ENCODE peak calls at places on chromosomes 3 and 15, in five cellular contexts. E, N, M, J and A are unnamed samples.

GRCh38 chr3:195908439-195909293 is at the start of gene TNK2:
- DNase-seq in N (peak), J (no peak), E (peak), M (peak), A (no peak)

GRCh38 chr3:106085998-106086397 is 217.2 kb upstream of the CBLB start:
- DNase-seq in J (no peak), N (no peak), M (no peak), E (no peak), A (no peak)

GRCh38 chr15:66233487-66234415 is 19.8 kb downstream of the MEGF11 start:
- DNase-seq in J (no peak), N (no peak), M (peak), E (no peak), A (no peak)

GRCh38 chr3:172101107-172101506 is 61.7 kb downstream of the FNDC3B start:
- DNase-seq in J (no peak), E (no peak), N (no peak), M (no peak), A (no peak)

GRCh38 chr3:53202331-53203015 is 41.5 kb downstream of the PRKCD start:
- DNase-seq in M (no peak), E (no peak), J (no peak), N (no peak), A (no peak)

GRCh38 chr15:58627046-58627445 is 122.5 kb downstream of the ADAM10 start:
- DNase-seq in M (no peak), E (no peak), N (no peak), J (no peak), A (no peak)

GRCh38 chr15:41870689-41871081 is 23.2 kb downstream of the SPTBN5 start:
- DNase-seq in N (no peak), M (no peak), J (peak), E (peak), A (no peak)

GRCh38 chr3:105688821-105689220 is 180.0 kb downstream of the CBLB start:
- DNase-seq in N (no peak), J (no peak), M (no peak), E (no peak), A (no peak)

GRCh38 chr15:96338772-96339661 is 8.5 kb downstream of the NR2F2 start:
- DNase-seq in J (no peak), N (no peak), M (no peak), E (no peak), A (no peak)

GRCh38 chr15:68609618-68610017 is 30.8 kb downstream of the CORO2B start:
- DNase-seq in N (peak), E (no peak), M (peak), J (no peak), A (peak)

GRCh38 chr3:134049676-134050075 is 20.0 kb upstream of the SLCO2A1 start:
- DNase-seq in N (no peak), M (no peak), J (no peak), E (no peak), A (no peak)

GRCh38 chr15:101664303-101664913 is 12.2 kb upstream of the TM2D3 start:
- DNase-seq in M (peak), E (no peak), J (no peak), N (no peak), A (no peak)

GRCh38 chr15:82663186-82663600 is 16.0 kb upstream of the CPEB1 start:
- DNase-seq in E (no peak), M (peak), N (no peak), J (peak), A (no peak)

GRCh38 chr3:12750223-12750622 is 8.8 kb downstream of the TMEM40 start:
- DNase-seq in N (no peak), E (no peak), M (no peak), J (peak), A (no peak)

GRCh38 chr3:96959902-96960596 is 145.7 kb downstream of the EPHA6 start:
- DNase-seq in N (no peak), M (no peak), E (no peak), J (no peak), A (peak)

GRCh38 chr3:72678892-72679291 is 169.4 kb downstream of the SHQ1 start:
- DNase-seq in N (no peak), M (no peak), E (no peak), J (no peak), A (no peak)

DNA sequence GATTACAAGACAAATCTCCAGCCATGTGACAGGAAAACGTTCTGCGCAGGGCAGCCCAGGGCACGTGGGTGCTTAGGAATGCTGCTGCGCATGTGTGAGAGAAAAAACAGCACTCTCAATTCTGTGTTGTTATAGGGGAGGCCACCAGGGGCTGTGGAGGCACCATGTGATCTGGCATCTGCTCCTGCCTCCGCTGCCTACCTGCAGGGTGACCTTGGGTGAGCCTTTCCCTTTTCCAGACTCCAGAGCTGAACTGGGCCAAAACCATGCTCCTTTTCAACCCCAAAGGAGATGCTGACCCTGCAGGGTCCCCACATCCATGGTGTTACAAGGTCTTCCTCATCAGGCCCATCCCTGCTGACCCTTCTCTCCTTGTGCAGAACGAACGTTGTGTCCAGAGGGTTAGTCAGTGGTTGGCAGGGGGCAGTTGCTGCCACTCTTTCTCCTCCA is 81.5 kb upstream of the RASGRF1 start:
- DNase-seq in J (no peak), M (no peak), N (peak), E (peak), A (peak)
- TF ChIP-seq CTCF in J (no peak), M (no peak), N (no peak), E (no peak), A (no peak)

GRCh38 chr3:42815826-42816225 is 6.6 kb downstream of the ACKR2 start:
- DNase-seq in M (peak), J (no peak), N (no peak), E (no peak), A (no peak)

GRCh38 chr3:42822828-42823227 is 13.6 kb downstream of the ACKR2 start:
- DNase-seq in N (no peak), E (no peak), J (peak), M (no peak), A (no peak)

GRCh38 chr3:42823351-42823750 is 14.1 kb downstream of the ACKR2 start:
- DNase-seq in J (peak), N (no peak), M (no peak), E (no peak), A (no peak)

GRCh38 chr3:42820746-42821051 is 11.5 kb downstream of the ACKR2 start:
- DNase-seq in N (no peak), J (no peak), M (no peak), E (no peak), A (no peak)

DNA sequence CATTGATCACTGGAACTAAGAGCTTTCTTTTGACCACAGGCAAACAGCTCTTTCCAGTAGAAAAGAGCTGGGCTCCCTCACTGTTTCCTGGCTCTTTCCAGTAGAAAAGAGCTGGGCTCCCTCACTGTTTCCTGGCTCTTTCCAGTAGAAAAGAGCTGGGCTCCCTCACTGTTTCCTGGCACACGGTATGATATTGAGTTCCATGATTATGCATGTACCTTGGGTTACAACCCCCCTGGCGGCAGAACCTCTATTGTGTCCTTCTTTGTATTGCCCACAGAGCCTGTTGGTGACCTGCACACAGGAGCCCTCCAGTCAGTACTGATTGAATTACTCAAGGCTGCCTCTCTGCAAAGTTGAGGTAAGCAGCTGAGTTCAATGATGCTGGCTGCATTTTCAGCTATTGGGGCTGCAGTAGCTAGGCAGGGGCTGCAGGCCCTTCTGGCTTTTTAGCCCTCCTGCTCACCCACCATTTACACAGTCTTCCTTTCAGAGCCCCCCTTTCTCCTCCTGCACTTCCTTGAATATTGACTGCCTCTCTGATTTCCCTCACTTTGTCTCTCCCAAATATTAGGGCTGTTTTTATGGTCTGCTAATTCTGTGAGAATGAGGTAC is 10.2 kb downstream of the ACKR2 start:
- DNase-seq in N (no peak), E (no peak), J (no peak), M (no peak), A (no peak)
- TF ChIP-seq CTCF in N (no peak), E (no peak), J (no peak), M (no peak), A (no peak)

GRCh38 chr3:17195856-17196604 is 311.3 kb downstream of the PLCL2 start:
- DNase-seq in E (no peak), J (peak), N (no peak), M (peak), A (no peak)
- TF ChIP-seq CTCF in E (no peak), J (peak), N (no peak), M (no peak), A (no peak)

GRCh38 chr3:58531555-58531954 is 5.4 kb downstream of the ACOX2 start:
- DNase-seq in N (no peak), E (no peak), M (no peak), J (no peak), A (no peak)

GRCh38 chr3:58532794-58533220 is 4.2 kb downstream of the ACOX2 start:
- DNase-seq in E (peak), N (peak), J (peak), M (peak), A (peak)

GRCh38 chr3:58529516-58530353 is 7.3 kb downstream of the ACOX2 start:
- DNase-seq in E (peak), J (no peak), M (peak), N (no peak), A (peak)

GRCh38 chr3:58530354-58530865 is 6.6 kb downstream of the ACOX2 start:
- DNase-seq in J (no peak), E (no peak), N (no peak), M (no peak), A (no peak)

DNA sequence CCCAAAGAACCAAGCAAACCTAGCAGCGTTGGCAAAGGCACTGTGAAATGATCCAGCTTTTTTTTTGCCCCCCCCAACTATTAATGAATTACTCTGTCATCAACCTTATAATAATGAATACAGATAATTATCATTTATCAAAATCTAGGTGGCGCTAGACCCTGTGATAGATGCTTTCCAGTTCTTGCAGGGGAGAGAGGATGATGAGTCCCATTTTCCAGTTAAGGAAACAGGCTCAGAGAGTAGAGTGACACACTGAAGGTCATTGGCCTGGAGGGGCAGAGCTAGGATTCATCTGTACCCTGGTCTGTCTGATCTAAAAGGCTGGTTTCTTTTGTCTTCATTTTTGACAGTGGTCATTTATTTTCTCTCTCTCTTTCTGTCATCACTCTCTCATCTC is 5.0 kb downstream of the ACOX2 start:
- DNase-seq in M (peak), J (no peak), N (no peak), E (no peak), A (no peak)
- TF ChIP-seq CTCF in M (peak), J (no peak), N (no peak), E (no peak), A (no peak)

DNA sequence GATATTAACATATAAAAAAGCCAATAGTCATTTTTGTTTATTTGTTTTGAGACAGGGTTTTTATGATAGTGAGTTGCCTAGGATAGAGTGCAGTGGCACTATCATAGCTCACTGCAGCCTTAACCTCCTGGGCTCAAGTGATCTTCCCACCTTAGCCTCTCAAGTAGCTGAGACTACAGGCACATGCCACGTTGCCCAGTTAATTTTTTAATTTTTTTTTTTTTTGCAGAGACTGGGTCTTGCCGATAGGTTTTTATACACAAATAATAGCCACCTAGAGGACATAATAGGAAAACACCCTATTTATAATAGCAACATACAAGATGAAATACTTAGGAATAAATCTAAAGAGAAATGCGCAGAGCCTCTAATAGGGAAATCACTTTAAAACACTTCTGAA is 13.3 kb downstream of the EIF3J start:
- DNase-seq in N (no peak), E (no peak), M (no peak), J (peak), A (no peak)
- TF ChIP-seq CTCF in N (peak), E (peak), M (no peak), J (peak), A (no peak)